ENCODE peak calls at places on chromosome 14, in four cellular contexts. B, R, H and N are unnamed samples.
A peak's percentile ranks its signal among the peaks of the same experiment; 100 is the strongest.

GRCh38 chr14:99752486-99753121 is 40.6 kb upstream of the EML1 start:
- DNase-seq in B (no peak), R (no peak), H (no peak), N (no peak)

GRCh38 chr14:52553002-52553670 is 500 bp downstream of the GPR137C start:
- DNase-seq in B (peak; percentile 61), R (no peak), H (no peak), N (no peak)

GRCh38 chr14:82642425-82642824 is 1108.8 kb upstream of the SEL1L start:
- DNase-seq in B (peak; percentile 23), R (no peak), H (peak; percentile 46), N (no peak)

GRCh38 chr14:74910556-74910955 is 12.5 kb downstream of the RPS6KL1 start:
- DNase-seq in B (no peak), R (no peak), H (no peak), N (no peak)

GRCh38 chr14:50403433-50403832 is 6.8 kb upstream of the CDKL1 start:
- DNase-seq in B (no peak), R (no peak), H (no peak), N (no peak)

GRCh38 chr14:72033331-72033730 is 101.1 kb downstream of the RGS6 start:
- DNase-seq in B (no peak), R (no peak), H (no peak), N (no peak)

GRCh38 chr14:97077253-97077653 is 280.1 kb downstream of the VRK1 start:
- DNase-seq in B (peak; percentile 48), R (no peak), H (no peak), N (peak; percentile 30)

GRCh38 chr14:69050235-69051184 is 71.4 kb upstream of the ACTN1 start:
- DNase-seq in B (no peak), R (no peak), H (no peak), N (no peak)

GRCh38 chr14:69820991-69821390 is 23.9 kb upstream of the SLC10A1 start:
- DNase-seq in B (no peak), R (no peak), H (no peak), N (no peak)

GRCh38 chr14:101233861-101234587 is 327.3 kb upstream of the DIO3 start:
- DNase-seq in B (no peak), R (no peak), H (no peak), N (no peak)

GRCh38 chr14:23937121-23937692 is 16.4 kb upstream of the DHRS4 start:
- DNase-seq in B (no peak), R (no peak), H (no peak), N (no peak)

GRCh38 chr14:60093606-60094005 is 1.9 kb downstream of the PCNX4 start:
- DNase-seq in B (no peak), R (no peak), H (no peak), N (no peak)

GRCh38 chr14:36967892-36968555 is 204.4 kb downstream of the SLC25A21 start:
- DNase-seq in B (no peak), R (no peak), H (no peak), N (no peak)

GRCh38 chr14:105866841-105867321 is 340.5 kb downstream of the TMEM121 start:
- DNase-seq in B (no peak), R (no peak), H (no peak), N (no peak)
- TF ChIP-seq HDAC6 in B (no peak), R (no peak), H (no peak), N (no peak)

GRCh38 chr14:65411656-65412188 is 808 bp upstream of the FUT8 start:
- DNase-seq in B (peak; percentile 79), R (peak; percentile 86), H (peak; percentile 80), N (no peak)
- TF ChIP-seq POLR2A in B (no peak), R (peak; percentile 19), H (no peak), N (peak; percentile 75)

DNA sequence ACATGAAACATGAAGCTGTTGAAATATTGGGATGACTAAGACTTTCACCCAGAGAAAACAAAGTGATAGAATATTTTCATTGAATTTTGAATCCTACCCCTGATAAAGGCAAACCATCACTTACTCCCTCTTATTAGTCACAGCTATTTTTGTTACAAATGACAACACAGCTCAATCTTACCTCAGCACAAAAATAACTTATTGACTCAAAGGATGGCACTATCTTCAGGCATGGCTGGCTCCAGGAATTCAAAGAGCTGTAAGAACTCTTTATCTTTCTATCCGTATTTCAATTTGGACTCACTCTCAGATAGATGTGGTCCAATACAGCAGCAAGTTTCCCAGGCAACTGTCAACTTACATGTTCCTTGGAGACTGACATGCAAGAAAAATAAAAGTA is 709.4 kb upstream of the MDGA2 start:
- DNase-seq in B (no peak), R (no peak), H (no peak), N (no peak)
- TF ChIP-seq HDAC6 in B (no peak), R (no peak), H (no peak), N (no peak)

DNA sequence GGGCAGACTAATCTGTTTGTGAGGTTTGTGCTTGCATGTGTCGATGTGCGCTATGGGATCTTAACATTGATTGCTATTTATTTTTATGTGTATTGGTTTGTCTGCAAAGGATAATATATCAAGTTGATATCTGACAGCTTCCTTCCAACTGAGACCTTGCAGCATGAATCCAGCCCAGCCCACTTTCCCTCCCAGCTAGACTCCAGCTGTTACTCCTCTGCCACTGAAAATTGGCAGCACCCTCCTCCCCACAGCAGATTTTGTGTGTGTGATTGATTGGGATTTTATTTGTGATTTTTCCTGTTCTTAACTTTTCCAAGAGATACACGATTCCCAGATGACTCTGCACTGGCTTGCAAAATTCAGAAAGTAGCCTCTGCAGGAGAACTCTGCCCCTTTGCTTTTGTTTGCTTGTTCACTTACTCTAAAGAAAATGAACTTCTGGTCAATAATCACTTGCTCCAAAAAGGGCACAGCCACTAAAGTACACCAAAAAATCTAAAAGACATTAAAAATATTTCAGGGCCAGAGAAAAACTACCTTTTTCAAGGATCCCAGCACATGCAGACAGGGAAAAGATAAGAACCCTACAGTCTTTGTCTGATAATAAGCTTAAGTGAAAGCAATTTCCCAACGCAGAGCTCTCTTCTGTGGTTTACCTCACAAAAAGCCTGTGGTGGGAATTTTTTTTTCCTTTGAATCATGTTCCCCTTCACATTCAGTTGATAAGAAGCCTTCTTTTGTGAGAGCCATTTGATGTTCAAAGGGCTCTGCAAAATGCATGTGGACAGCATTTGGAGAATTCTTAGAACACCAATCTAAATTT is 222.0 kb downstream of the RPS29 start:
- DNase-seq in B (no peak), R (no peak), H (no peak), N (no peak)
- TF ChIP-seq POLR2A in B (no peak), R (no peak), H (no peak), N (no peak)

GRCh38 chr14:77181124-77181602 is 435 bp upstream of the TMEM63C start:
- DNase-seq in B (no peak), R (no peak), H (no peak), N (no peak)

GRCh38 chr14:77185093-77185465 is 3.5 kb downstream of the TMEM63C start:
- DNase-seq in B (no peak), R (no peak), H (no peak), N (no peak)

GRCh38 chr14:77183896-77184295 is 2.3 kb downstream of the TMEM63C start:
- DNase-seq in B (no peak), R (no peak), H (no peak), N (no peak)

GRCh38 chr14:77184396-77185092 is 2.9 kb downstream of the TMEM63C start:
- DNase-seq in B (no peak), R (no peak), H (no peak), N (no peak)

DNA sequence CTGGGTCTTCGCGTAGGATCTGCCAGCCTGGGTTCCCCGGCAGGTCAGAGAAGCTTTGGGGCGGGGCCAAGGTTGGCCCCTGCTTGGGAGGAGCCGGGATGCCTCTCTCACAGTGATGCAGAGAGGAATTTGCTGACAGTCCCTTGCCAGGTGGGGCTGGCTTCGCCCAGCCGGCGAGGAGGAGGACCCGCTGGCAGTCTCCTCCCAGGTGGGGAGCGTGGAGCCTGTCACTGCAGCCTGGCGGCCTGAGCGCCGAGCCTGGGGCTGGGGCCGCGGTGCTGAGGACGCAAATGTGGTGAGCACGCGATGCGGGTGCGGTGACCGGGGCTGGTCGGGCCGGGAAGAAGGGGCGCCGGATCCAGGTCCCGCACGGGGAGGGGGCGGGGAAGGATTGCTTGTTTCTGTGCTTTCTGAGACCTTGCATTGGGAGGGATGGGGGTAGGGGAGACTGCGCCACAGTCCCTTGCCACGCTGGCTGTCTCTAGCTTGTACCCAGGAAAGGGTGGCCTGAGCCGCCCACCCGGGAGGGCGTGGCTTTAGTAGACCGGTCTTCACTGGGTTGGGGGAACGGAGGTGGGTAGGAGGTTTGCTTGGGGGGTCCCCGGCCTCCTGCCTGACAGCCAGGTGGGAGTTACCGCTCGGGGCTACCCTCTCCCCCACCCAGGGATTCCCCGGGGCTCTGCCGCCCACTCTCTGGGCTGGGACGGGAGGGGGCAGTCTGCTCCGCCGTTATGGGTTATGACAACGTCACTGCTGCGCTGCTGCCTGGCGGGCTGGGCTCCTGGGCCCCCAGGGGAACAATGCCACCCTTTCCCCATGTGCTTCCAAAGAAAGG is at the start of gene TMEM63C:
- DNase-seq in B (peak; percentile 30), R (peak; percentile 29), H (peak; percentile 95), N (peak; percentile 21)
- TF ChIP-seq HDAC6 in B (no peak), R (no peak), H (no peak), N (no peak)

GRCh38 chr14:94237983-94238382 is 55.1 kb downstream of the SERPINA10 start:
- DNase-seq in B (no peak), R (no peak), H (no peak), N (no peak)
- TF ChIP-seq POLR2A in B (no peak), R (no peak), H (no peak), N (no peak)

DNA sequence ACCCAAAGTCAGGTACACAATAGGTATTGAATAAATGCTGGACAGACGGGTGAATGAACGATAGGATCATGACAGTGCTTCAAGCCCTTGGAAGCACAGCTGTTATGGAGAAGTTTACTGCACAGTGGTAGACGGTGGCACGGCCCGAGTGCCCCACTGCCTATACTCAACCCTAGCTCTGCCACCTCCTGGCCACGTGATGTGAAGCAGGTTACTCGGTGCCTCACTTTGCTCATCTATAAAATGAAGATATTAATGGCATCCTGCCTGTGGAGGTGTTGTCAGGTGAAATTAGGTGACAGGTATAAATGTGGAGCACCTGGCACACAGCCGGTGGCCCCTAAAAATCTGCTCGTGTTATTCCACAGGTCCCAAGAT is 5.8 kb downstream of the ASB2 start:
- DNase-seq in B (no peak), R (peak; percentile 52), H (no peak), N (no peak)
- TF ChIP-seq HDAC6 in B (no peak), R (no peak), H (no peak), N (no peak)